ENCODE peak calls at places on chromosomes 2 and 18, in ten cellular contexts. U is A549, L is mucosa of descending colon, Z is astrocyte of the spinal cord, C is OCI-LY7, F is Caco-2, J is H9, B is right lobe of liver, S is GM12865, R is kidney. X is an unnamed sample.

GRCh38 chr2:215107229-215108056 is 31.0 kb downstream of the ABCA12 start:
- DNase-seq in Z (no peak), L (no peak), J (no peak), C (no peak), B (no peak), F (no peak), S (no peak), U (no peak), R (no peak), X (no peak)

GRCh38 chr2:15757820-15758586 is 166.3 kb downstream of the DDX1 start:
- DNase-seq in L (no peak), R (no peak), F (no peak), C (no peak), B (no peak), J (peak), S (no peak), U (no peak), Z (no peak), X (no peak)

GRCh38 chr2:3288455-3289163 is 89.0 kb downstream of the EIPR1 start:
- DNase-seq in F (no peak), J (no peak), B (peak), L (no peak), Z (no peak), R (no peak), C (no peak), S (no peak), U (no peak), X (no peak)

GRCh38 chr2:237692601-237693079 is 65.3 kb downstream of the LRRFIP1 start:
- DNase-seq in U (peak), F (peak), C (peak), Z (no peak), S (no peak), L (peak), J (peak), B (peak), R (peak), X (no peak)

GRCh38 chr2:95346738-95347671 is 49.9 kb downstream of the KCNIP3 start:
- DNase-seq in B (peak), J (peak), U (no peak), S (no peak), Z (no peak), F (peak), R (peak), L (peak), C (no peak), X (peak)

GRCh38 chr2:218168635-218169462 is 2.1 kb upstream of the CXCR1 start:
- DNase-seq in J (peak), F (peak), L (peak), S (peak), C (peak), U (peak), Z (peak), B (no peak), R (no peak), X (peak)

GRCh38 chr18:3015851-3016250 is 2.9 kb upstream of the LPIN2 start:
- DNase-seq in C (no peak), R (no peak), S (no peak), U (no peak), B (no peak), F (no peak), L (no peak), Z (no peak), J (no peak), X (no peak)

GRCh38 chr2:179226203-179226960 is 38.2 kb downstream of the SESTD1 start:
- DNase-seq in F (no peak), R (no peak), Z (no peak), J (no peak), C (no peak), S (no peak), B (peak), U (no peak), L (no peak), X (no peak)

GRCh38 chr2:75007819-75008218 is 49.4 kb downstream of the POLE4 start:
- DNase-seq in F (peak), C (no peak), L (no peak), R (no peak), Z (no peak), S (no peak), U (no peak), J (no peak), B (no peak), X (no peak)

GRCh38 chr18:39841133-39842041 is 2113.6 kb upstream of the PIK3C3 start:
- DNase-seq in L (peak), R (peak), C (no peak), F (peak), B (peak), J (peak), U (peak), Z (peak), S (no peak), X (no peak)

GRCh38 chr2:212227755-212228154 is 310.8 kb downstream of the ERBB4 start:
- DNase-seq in B (no peak), C (no peak), J (no peak), U (peak), R (no peak), Z (peak), L (no peak), F (no peak), S (no peak), X (no peak)

GRCh38 chr2:56009758-56010534 is 86.4 kb upstream of the EFEMP1 start:
- DNase-seq in F (peak), U (peak), C (peak), J (no peak), L (no peak), B (no peak), R (no peak), Z (peak), S (peak), X (no peak)

GRCh38 chr18:74788657-74789056 is 191.0 kb downstream of the ZNF407 start:
- DNase-seq in U (no peak), F (no peak), J (no peak), L (no peak), B (no peak), Z (no peak), C (no peak), R (no peak), S (no peak), X (no peak)

GRCh38 chr18:23283933-23284430 is 148.7 kb downstream of the CABLES1 start:
- DNase-seq in F (peak), C (no peak), Z (peak), J (peak), S (peak), B (no peak), U (peak), R (no peak), L (no peak), X (peak)

GRCh38 chr2:235358981-235359471 is 134.8 kb upstream of the AGAP1 start:
- DNase-seq in U (peak), C (no peak), F (no peak), L (no peak), J (no peak), S (no peak), B (no peak), Z (peak), R (no peak), X (peak)

GRCh38 chr2:126850951-126851350 is 47.7 kb upstream of the TEX51 start:
- DNase-seq in R (no peak), U (no peak), S (no peak), B (no peak), L (no peak), Z (no peak), C (no peak), J (no peak), F (no peak), X (no peak)

GRCh38 chr2:86078801-86079545 is 26.7 kb downstream of the POLR1A start:
- DNase-seq in S (peak), B (no peak), Z (peak), R (no peak), L (no peak), F (no peak), C (peak), U (peak), J (no peak), X (peak)

GRCh38 chr2:127884436-127884835 is 1.3 kb downstream of the AMMECR1L start:
- DNase-seq in S (no peak), F (no peak), L (no peak), U (no peak), Z (peak), R (no peak), B (no peak), J (no peak), C (no peak), X (no peak)

GRCh38 chr2:199455186-199455532 is 2.6 kb downstream of the SATB2 start:
- DNase-seq in S (no peak), J (no peak), C (no peak), Z (no peak), U (no peak), F (no peak), L (no peak), B (no peak), R (no peak), X (no peak)

GRCh38 chr2:10355471-10356458 is 53.1 kb downstream of the HPCAL1 start:
- DNase-seq in B (no peak), F (no peak), C (no peak), J (no peak), Z (no peak), L (no peak), R (peak), S (no peak), U (no peak), X (no peak)

GRCh38 chr2:60552096-60552850 is 1.2 kb downstream of the BCL11A start:
- DNase-seq in J (peak), C (peak), F (no peak), U (peak), L (peak), S (peak), B (no peak), Z (peak), R (no peak), X (peak)

GRCh38 chr18:76847926-76848325 is 25.6 kb downstream of the ZNF236 start:
- DNase-seq in B (no peak), U (peak), Z (no peak), F (peak), L (no peak), C (no peak), J (peak), S (no peak), R (no peak), X (no peak)

GRCh38 chr2:68908392-68908970 is 37.3 kb upstream of the BMP10 start:
- DNase-seq in Z (peak), U (peak), J (peak), S (peak), C (peak), R (peak), L (peak), F (peak), B (peak), X (peak)

GRCh38 chr2:225668606-225669266 is 269.2 kb downstream of the NYAP2 start:
- DNase-seq in L (no peak), R (no peak), U (peak), C (peak), F (peak), B (no peak), S (peak), Z (peak), J (peak), X (peak)

GRCh38 chr2:222470802-222471468 is 46.6 kb downstream of the SGPP2 start:
- DNase-seq in B (no peak), J (no peak), U (no peak), C (no peak), S (no peak), R (no peak), L (no peak), F (no peak), Z (no peak), X (no peak)

GRCh38 chr2:65351234-65351947 is 81.0 kb downstream of the SPRED2 start:
- DNase-seq in R (no peak), S (no peak), U (no peak), B (no peak), L (no peak), Z (no peak), J (no peak), F (peak), C (no peak), X (no peak)

GRCh38 chr18:49565656-49566055 is 3.8 kb downstream of the LIPG start:
- DNase-seq in R (no peak), L (no peak), F (no peak), Z (peak), B (peak), J (no peak), S (no peak), U (no peak), C (no peak), X (no peak)

GRCh38 chr2:165529130-165529529 is 59.6 kb downstream of the CSRNP3 start:
- DNase-seq in Z (peak), J (peak), R (no peak), L (no peak), F (no peak), B (no peak), U (no peak), S (peak), C (no peak), X (no peak)

GRCh38 chr2:77521931-77522470 is at the start of gene LRRTM4:
- DNase-seq in S (no peak), F (peak), R (no peak), Z (peak), C (no peak), J (peak), L (no peak), U (peak), B (no peak), X (no peak)
- TF ChIP-seq CTCF in S (no peak), F (no peak), R (no peak), Z (no peak), C (no peak), J (peak), L (no peak), U (no peak), B (no peak), X (no peak)

GRCh38 chr18:35122586-35123224 is 81.5 kb downstream of the MAPRE2 start:
- DNase-seq in F (no peak), R (no peak), J (peak), S (no peak), B (peak), C (no peak), U (no peak), Z (no peak), L (no peak), X (peak)
- TF ChIP-seq CTCF in F (no peak), R (no peak), J (peak), S (no peak), B (no peak), C (no peak), U (no peak), Z (peak), L (no peak), X (peak)

GRCh38 chr2:132429941-132430573 is 13.5 kb downstream of the GPR39 start:
- DNase-seq in B (no peak), C (no peak), F (no peak), U (no peak), Z (no peak), J (no peak), S (no peak), L (no peak), R (no peak), X (no peak)
- TF ChIP-seq CTCF in B (no peak), C (no peak), F (no peak), U (no peak), Z (no peak), J (no peak), S (no peak), L (no peak), R (no peak), X (no peak)

GRCh38 chr2:232339121-232340081 is 39.1 kb upstream of the ALPP start:
- DNase-seq in R (peak), U (no peak), C (no peak), F (no peak), S (no peak), B (peak), J (peak), L (peak), Z (no peak), X (no peak)
- TF ChIP-seq CTCF in R (no peak), U (no peak), C (no peak), F (no peak), S (no peak), B (no peak), J (peak), L (no peak), Z (peak), X (no peak)

DNA sequence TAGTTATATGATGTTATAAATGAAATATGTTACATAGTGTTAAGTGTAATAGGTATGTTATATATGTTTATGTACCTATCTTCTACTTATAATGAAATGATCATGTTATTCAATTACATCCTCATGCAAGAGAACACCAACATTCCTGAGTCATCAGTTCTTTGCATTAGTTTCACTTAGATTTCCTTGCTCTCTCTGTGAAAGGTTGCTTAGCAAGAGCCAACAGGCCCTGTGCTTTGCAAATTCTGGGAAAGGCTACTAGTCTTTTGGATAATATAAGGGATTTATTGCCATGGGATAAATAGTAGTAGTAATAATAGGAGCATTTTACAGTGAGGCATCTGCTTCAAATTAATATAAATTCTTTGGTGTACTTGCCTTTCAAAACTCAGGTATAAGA is 274.8 kb downstream of the SP3 start:
- DNase-seq in S (no peak), J (no peak), Z (no peak), C (no peak), U (no peak), B (no peak), F (no peak), L (no peak), R (no peak), X (no peak)
- TF ChIP-seq CTCF in S (no peak), J (no peak), Z (no peak), C (no peak), U (no peak), B (no peak), F (no peak), L (no peak), R (no peak), X (no peak)

GRCh38 chr2:173021939-173022371 is 53.7 kb upstream of the MAP3K20 start:
- DNase-seq in B (no peak), U (peak), R (no peak), F (peak), J (no peak), L (no peak), S (no peak), Z (peak), C (no peak), X (no peak)
- TF ChIP-seq CTCF in B (peak), U (peak), R (no peak), F (peak), J (peak), L (no peak), S (no peak), Z (peak), C (peak), X (no peak)

GRCh38 chr18:72104851-72105250 is 439.3 kb downstream of the CBLN2 start:
- DNase-seq in Z (no peak), R (no peak), B (no peak), L (no peak), S (no peak), C (no peak), U (no peak), F (no peak), J (no peak), X (no peak)
- TF ChIP-seq CTCF in Z (no peak), R (no peak), B (no peak), L (no peak), S (no peak), C (no peak), U (no peak), F (no peak), J (no peak), X (no peak)

X was measured in activated CD8-positive, alpha-beta T cell treated with anti-CD3 and anti-CD28 coated beads for 36 hours.